ENCODE peak calls at places on chromosome 2, in nine cellular contexts. One of them, this sample, is unnamed.

GRCh38 chr2:201942525-201942924 is 91.1 kb upstream of the FZD7 start:
- DNase-seq in H54: no peak
- DNase-seq in effector CD4-positive, alpha-beta T cell: no peak
- DNase-seq in HTR-8/SVneo: no peak
- DNase-seq in ELF-1: no peak
- DNase-seq in posterior vena cava: no peak
- DNase-seq in RCC 7860: no peak
- DNase-seq in NCI-H1436: no peak
- DNase-seq in Peyer's patch: no peak
- DNase-seq in this sample: no peak

GRCh38 chr2:239309398-239310245 is 91.2 kb downstream of the HDAC4 start:
- DNase-seq in H54: no peak
- DNase-seq in effector CD4-positive, alpha-beta T cell: no peak
- DNase-seq in HTR-8/SVneo: no peak
- DNase-seq in ELF-1: no peak
- DNase-seq in posterior vena cava: peak
- DNase-seq in RCC 7860: no peak
- DNase-seq in NCI-H1436: no peak
- DNase-seq in Peyer's patch: no peak
- DNase-seq in this sample: no peak

GRCh38 chr2:72003796-72004195 is 143.9 kb downstream of the CYP26B1 start:
- DNase-seq in H54: no peak
- DNase-seq in effector CD4-positive, alpha-beta T cell: no peak
- DNase-seq in HTR-8/SVneo: no peak
- DNase-seq in ELF-1: peak
- DNase-seq in posterior vena cava: peak
- DNase-seq in RCC 7860: no peak
- DNase-seq in NCI-H1436: no peak
- DNase-seq in Peyer's patch: no peak
- DNase-seq in this sample: no peak

GRCh38 chr2:199946196-199946595 is 9.1 kb downstream of the TYW5 start:
- DNase-seq in H54: no peak
- DNase-seq in effector CD4-positive, alpha-beta T cell: no peak
- DNase-seq in HTR-8/SVneo: no peak
- DNase-seq in ELF-1: no peak
- DNase-seq in posterior vena cava: no peak
- DNase-seq in RCC 7860: no peak
- DNase-seq in NCI-H1436: no peak
- DNase-seq in Peyer's patch: no peak
- DNase-seq in this sample: no peak

GRCh38 chr2:64972856-64973255 is 16.3 kb upstream of the SLC1A4 start:
- DNase-seq in H54: no peak
- DNase-seq in effector CD4-positive, alpha-beta T cell: no peak
- DNase-seq in HTR-8/SVneo: no peak
- DNase-seq in ELF-1: no peak
- DNase-seq in posterior vena cava: no peak
- DNase-seq in RCC 7860: no peak
- DNase-seq in NCI-H1436: no peak
- DNase-seq in Peyer's patch: no peak
- DNase-seq in this sample: no peak

GRCh38 chr2:6986251-6986893 is 69.2 kb downstream of the RNF144A start:
- DNase-seq in H54: no peak
- DNase-seq in effector CD4-positive, alpha-beta T cell: no peak
- DNase-seq in HTR-8/SVneo: no peak
- DNase-seq in ELF-1: peak
- DNase-seq in posterior vena cava: no peak
- DNase-seq in RCC 7860: no peak
- DNase-seq in NCI-H1436: peak
- DNase-seq in Peyer's patch: no peak
- DNase-seq in this sample: no peak

GRCh38 chr2:147621656-147622197 is 223.1 kb upstream of the ACVR2A start:
- DNase-seq in H54: no peak
- DNase-seq in effector CD4-positive, alpha-beta T cell: no peak
- DNase-seq in HTR-8/SVneo: no peak
- DNase-seq in ELF-1: no peak
- DNase-seq in posterior vena cava: no peak
- DNase-seq in RCC 7860: no peak
- DNase-seq in NCI-H1436: no peak
- DNase-seq in Peyer's patch: no peak
- DNase-seq in this sample: no peak

GRCh38 chr2:2743164-2743571 is 412.1 kb upstream of the MYT1L start:
- DNase-seq in H54: peak
- DNase-seq in effector CD4-positive, alpha-beta T cell: no peak
- DNase-seq in HTR-8/SVneo: no peak
- DNase-seq in ELF-1: no peak
- DNase-seq in posterior vena cava: peak
- DNase-seq in RCC 7860: peak
- DNase-seq in NCI-H1436: peak
- DNase-seq in Peyer's patch: no peak
- DNase-seq in this sample: no peak

GRCh38 chr2:29060491-29060890 is 13.8 kb downstream of the PCARE start:
- DNase-seq in H54: no peak
- DNase-seq in effector CD4-positive, alpha-beta T cell: no peak
- DNase-seq in HTR-8/SVneo: no peak
- DNase-seq in ELF-1: no peak
- DNase-seq in posterior vena cava: no peak
- DNase-seq in RCC 7860: no peak
- DNase-seq in NCI-H1436: no peak
- DNase-seq in Peyer's patch: no peak
- DNase-seq in this sample: no peak

GRCh38 chr2:206856474-206856873 is 82.8 kb upstream of the CPO start:
- DNase-seq in H54: peak
- DNase-seq in effector CD4-positive, alpha-beta T cell: no peak
- DNase-seq in HTR-8/SVneo: no peak
- DNase-seq in ELF-1: no peak
- DNase-seq in posterior vena cava: no peak
- DNase-seq in RCC 7860: no peak
- DNase-seq in NCI-H1436: no peak
- DNase-seq in Peyer's patch: no peak
- DNase-seq in this sample: no peak

GRCh38 chr2:127401757-127402695 is 14.3 kb upstream of the MAP3K2 start:
- DNase-seq in H54: no peak
- DNase-seq in effector CD4-positive, alpha-beta T cell: no peak
- DNase-seq in HTR-8/SVneo: no peak
- DNase-seq in ELF-1: no peak
- DNase-seq in posterior vena cava: no peak
- DNase-seq in RCC 7860: peak
- DNase-seq in NCI-H1436: no peak
- DNase-seq in Peyer's patch: no peak
- DNase-seq in this sample: no peak

GRCh38 chr2:240921319-240922233 is 15.4 kb downstream of the CROCC2 start:
- DNase-seq in H54: peak
- DNase-seq in effector CD4-positive, alpha-beta T cell: peak
- DNase-seq in HTR-8/SVneo: peak
- DNase-seq in ELF-1: peak
- DNase-seq in posterior vena cava: peak
- DNase-seq in RCC 7860: peak
- DNase-seq in NCI-H1436: no peak
- DNase-seq in Peyer's patch: no peak
- DNase-seq in this sample: no peak

GRCh38 chr2:207148025-207148424 is 17.7 kb downstream of the KLF7 start:
- DNase-seq in H54: no peak
- DNase-seq in effector CD4-positive, alpha-beta T cell: no peak
- DNase-seq in HTR-8/SVneo: no peak
- DNase-seq in ELF-1: no peak
- DNase-seq in posterior vena cava: no peak
- DNase-seq in RCC 7860: peak
- DNase-seq in NCI-H1436: no peak
- DNase-seq in Peyer's patch: no peak
- DNase-seq in this sample: no peak

GRCh38 chr2:172021955-172022354 is 22.2 kb downstream of the METAP1D start:
- DNase-seq in H54: no peak
- DNase-seq in effector CD4-positive, alpha-beta T cell: no peak
- DNase-seq in HTR-8/SVneo: peak
- DNase-seq in ELF-1: peak
- DNase-seq in posterior vena cava: no peak
- DNase-seq in RCC 7860: no peak
- DNase-seq in NCI-H1436: no peak
- DNase-seq in Peyer's patch: no peak
- DNase-seq in this sample: peak

GRCh38 chr2:88500691-88501090 is 48.2 kb upstream of the FOXI3 start:
- DNase-seq in H54: no peak
- DNase-seq in effector CD4-positive, alpha-beta T cell: no peak
- DNase-seq in HTR-8/SVneo: no peak
- DNase-seq in ELF-1: no peak
- DNase-seq in posterior vena cava: no peak
- DNase-seq in RCC 7860: no peak
- DNase-seq in NCI-H1436: no peak
- DNase-seq in Peyer's patch: no peak
- DNase-seq in this sample: no peak

GRCh38 chr2:86622409-86622877 is 1.2 kb downstream of the RNF103 start:
- DNase-seq in H54: peak
- DNase-seq in effector CD4-positive, alpha-beta T cell: no peak
- DNase-seq in HTR-8/SVneo: peak
- DNase-seq in ELF-1: peak
- DNase-seq in posterior vena cava: no peak
- DNase-seq in RCC 7860: no peak
- DNase-seq in NCI-H1436: no peak
- DNase-seq in Peyer's patch: peak
- DNase-seq in this sample: no peak

GRCh38 chr2:196967126-196967525 is 40.6 kb upstream of the PGAP1 start:
- DNase-seq in H54: peak
- DNase-seq in effector CD4-positive, alpha-beta T cell: no peak
- DNase-seq in HTR-8/SVneo: no peak
- DNase-seq in ELF-1: no peak
- DNase-seq in posterior vena cava: no peak
- DNase-seq in RCC 7860: no peak
- DNase-seq in NCI-H1436: no peak
- DNase-seq in Peyer's patch: no peak
- DNase-seq in this sample: no peak